ENCODE peak calls at places on chromosomes 7 and 10, in nine cellular contexts. G, K, D, J, A, V, X, S and Q are unnamed samples.

GRCh38 chr10:92787557-92788152 is 60.7 kb upstream of the EXOC6 start:
- DNase-seq in G (no peak), K (no peak), D (no peak), J (no peak), A (peak; percentile 5), V (no peak), X (no peak), S (no peak), Q (no peak)

GRCh38 chr7:84178013-84178412 is 16.6 kb downstream of the SEMA3A start:
- DNase-seq in G (no peak), K (no peak), D (peak; percentile 17), J (no peak), A (no peak), V (peak; percentile 77), X (no peak), S (no peak), Q (no peak)

GRCh38 chr7:99894738-99895137 is 17.9 kb upstream of the OR2AE1 start:
- DNase-seq in G (no peak), K (no peak), D (no peak), J (no peak), A (no peak), V (no peak), X (no peak), S (no peak), Q (no peak)

GRCh38 chr7:36840930-36841329 is 116.6 kb upstream of the AOAH start:
- DNase-seq in G (no peak), K (no peak), D (no peak), J (no peak), A (no peak), V (peak; percentile 5), X (no peak), S (no peak), Q (no peak)

GRCh38 chr10:115857856-115858255 is 415.1 kb downstream of the GFRA1 start:
- DNase-seq in G (no peak), K (no peak), D (no peak), J (no peak), A (no peak), V (no peak), X (no peak), S (no peak), Q (no peak)

GRCh38 chr10:14700551-14700950 is 74.1 kb downstream of the FAM107B start:
- DNase-seq in G (no peak), K (no peak), D (no peak), J (no peak), A (no peak), V (no peak), X (no peak), S (no peak), Q (no peak)

GRCh38 chr7:12861070-12861469 is 173.6 kb downstream of the ARL4A start:
- DNase-seq in G (no peak), K (no peak), D (no peak), J (no peak), A (no peak), V (peak; percentile 51), X (no peak), S (no peak), Q (no peak)

GRCh38 chr10:6218692-6219493 is 16.2 kb downstream of the PFKFB3 start:
- DNase-seq in G (peak; percentile 24), K (no peak), D (no peak), J (peak; percentile 88), A (no peak), V (no peak), X (no peak), S (no peak), Q (no peak)

GRCh38 chr10:119417852-119418251 is 124.7 kb downstream of the RGS10 start:
- DNase-seq in G (no peak), K (no peak), D (no peak), J (no peak), A (no peak), V (no peak), X (no peak), S (no peak), Q (no peak)

GRCh38 chr7:150322833-150323681 is at the start of the genes ACTR3C and LRRC61:
- DNase-seq in G (no peak), K (no peak), D (peak; percentile 67), J (no peak), A (peak; percentile 90), V (peak; percentile 93), X (peak; percentile 25), S (peak; percentile 84), Q (peak; percentile 29)

GRCh38 chr7:64101126-64101942 is 56.1 kb downstream of the ZNF727 start:
- DNase-seq in G (no peak), K (no peak), D (no peak), J (no peak), A (no peak), V (no peak), X (no peak), S (no peak), Q (no peak)

GRCh38 chr7:141454338-141454737 is 96.9 kb upstream of the AGK start:
- DNase-seq in G (no peak), K (no peak), D (no peak), J (no peak), A (no peak), V (no peak), X (no peak), S (no peak), Q (no peak)

GRCh38 chr10:3666525-3667302 is 118.3 kb downstream of the KLF6 start:
- DNase-seq in G (no peak), K (no peak), D (no peak), J (no peak), A (no peak), V (no peak), X (peak; percentile 26), S (no peak), Q (peak; percentile 32)

GRCh38 chr7:158357898-158358821 is 229.5 kb downstream of the PTPRN2 start:
- DNase-seq in G (no peak), K (no peak), D (no peak), J (no peak), A (no peak), V (no peak), X (no peak), S (no peak), Q (no peak)

GRCh38 chr10:31819393-31819820 is 109.2 kb downstream of the ARHGAP12 start:
- DNase-seq in G (no peak), K (no peak), D (no peak), J (peak; percentile 5), A (no peak), V (no peak), X (no peak), S (no peak), Q (no peak)

GRCh38 chr7:51346136-51346535 is 29.5 kb upstream of the COBL start:
- DNase-seq in G (no peak), K (no peak), D (peak; percentile 57), J (no peak), A (no peak), V (peak; percentile 86), X (no peak), S (no peak), Q (no peak)